ENCODE peak calls at places on chromosomes 13 and 19, in five cellular contexts. W is neuronal stem cell; J is Karpas-422; H is neural progenitor cell; S is CD8-positive, alpha-beta memory T cell. R is an unnamed sample.

GRCh38 chr19:19095691-19096090 is 31.9 kb downstream of the SLC25A42 start:
- DNase-seq in W (no peak), H (no peak), J (no peak), S (no peak), R (no peak)

GRCh38 chr13:73714522-73714921 is 419.7 kb downstream of the KLF12 start:
- DNase-seq in W (no peak), J (no peak), H (no peak), S (no peak), R (no peak)

GRCh38 chr13:45362939-45363338 is 22.0 kb upstream of the TPT1 start:
- DNase-seq in S (no peak), W (no peak), J (peak; percentile 73), H (peak; percentile 24), R (no peak)

GRCh38 chr13:77521194-77521593 is 14.3 kb upstream of the SCEL start:
- DNase-seq in J (no peak), W (no peak), H (no peak), S (no peak), R (no peak)

GRCh38 chr13:84211048-84211447 is 328.8 kb upstream of the SLITRK1 start:
- DNase-seq in H (no peak), S (no peak), W (no peak), J (no peak), R (no peak)

GRCh38 chr13:97142452-97142851 is 79.7 kb upstream of the MBNL2 start:
- DNase-seq in W (no peak), S (no peak), H (no peak), J (peak; percentile 55), R (no peak)

GRCh38 chr13:59398127-59398526 is 765.6 kb downstream of the DIAPH3 start:
- DNase-seq in J (no peak), S (no peak), W (no peak), H (no peak), R (no peak)

GRCh38 chr13:83009987-83010386 is 872.3 kb downstream of the SLITRK1 start:
- DNase-seq in W (no peak), S (no peak), J (no peak), H (no peak), R (no peak)

GRCh38 chr13:94169783-94170513 is 309.5 kb downstream of the DCT start:
- DNase-seq in H (peak; percentile 25), W (no peak), S (no peak), J (no peak), R (no peak)

GRCh38 chr19:13079542-13079986 is 23.1 kb downstream of the LYL1 start:
- DNase-seq in J (no peak), W (no peak), H (no peak), S (no peak), R (no peak)

GRCh38 chr19:12885749-12886706 is 973 bp downstream of the KLF1 start:
- DNase-seq in S (no peak), H (peak; percentile 34), W (no peak), J (no peak), R (no peak)

GRCh38 chr13:101838305-101838835 is 385.9 kb downstream of the ITGBL1 start:
- DNase-seq in W (no peak), H (no peak), J (no peak), S (no peak), R (no peak)

GRCh38 chr13:98129059-98129741 is 13.7 kb upstream of the FARP1 start:
- DNase-seq in H (no peak), J (no peak), W (no peak), S (no peak), R (no peak)

GRCh38 chr19:7013678-7014077 is 7.6 kb downstream of the MBD3L2B start:
- DNase-seq in W (no peak), H (no peak), J (no peak), S (no peak), R (no peak)

GRCh38 chr19:49528211-49528771 is 488 bp downstream of the RCN3 start:
- DNase-seq in W (no peak), J (no peak), S (no peak), H (no peak), R (no peak)

GRCh38 chr19:46571495-46571894 is 29.6 kb upstream of the CALM3 start:
- DNase-seq in S (no peak), J (peak; percentile 49), W (no peak), H (peak; percentile 72), R (no peak)

GRCh38 chr19:35911790-35912189 is 3.7 kb upstream of the TYROBP start:
- DNase-seq in W (no peak), H (no peak), S (no peak), J (no peak), R (no peak)

GRCh38 chr13:25217023-25217909 is 45.2 kb upstream of the AMER2 start:
- DNase-seq in W (no peak), J (no peak), S (no peak), H (no peak), R (no peak)

GRCh38 chr13:37383856-37384255 is 214.7 kb downstream of the POSTN start:
- DNase-seq in W (no peak), J (no peak), H (no peak), S (no peak), R (no peak)

GRCh38 chr13:107456431-107456830 is 758.9 kb downstream of the LIG4 start:
- DNase-seq in H (no peak), S (no peak), W (no peak), J (no peak), R (no peak)

GRCh38 chr19:18772620-18773587 is 18.2 kb downstream of the COMP start:
- DNase-seq in S (no peak), H (no peak), J (no peak), W (no peak), R (no peak)

GRCh38 chr13:107480130-107480529 is 735.2 kb downstream of the LIG4 start:
- DNase-seq in S (no peak), J (no peak), H (no peak), W (no peak), R (no peak)

GRCh38 chr13:76307157-76307556 is 579.0 kb downstream of the KCTD12 start:
- DNase-seq in W (no peak), H (peak; percentile 43), J (no peak), S (no peak), R (no peak)

GRCh38 chr19:4988770-4989251 is 19.9 kb downstream of the KDM4B start:
- DNase-seq in J (no peak), S (no peak), W (peak; percentile 21), H (no peak), R (no peak)

GRCh38 chr19:42246143-42246868 is 3.9 kb upstream of the GSK3A start:
- DNase-seq in H (peak; percentile 80), J (no peak), S (no peak), W (no peak), R (no peak)

GRCh38 chr13:98171806-98172569 is 5.1 kb downstream of the RNF113B start:
- DNase-seq in J (no peak), H (peak; percentile 19), W (no peak), S (no peak), R (no peak)

GRCh38 chr19:10007366-10007765 is 2.9 kb downstream of the COL5A3 start:
- DNase-seq in H (no peak), W (no peak), S (no peak), J (no peak), R (no peak)

DNA sequence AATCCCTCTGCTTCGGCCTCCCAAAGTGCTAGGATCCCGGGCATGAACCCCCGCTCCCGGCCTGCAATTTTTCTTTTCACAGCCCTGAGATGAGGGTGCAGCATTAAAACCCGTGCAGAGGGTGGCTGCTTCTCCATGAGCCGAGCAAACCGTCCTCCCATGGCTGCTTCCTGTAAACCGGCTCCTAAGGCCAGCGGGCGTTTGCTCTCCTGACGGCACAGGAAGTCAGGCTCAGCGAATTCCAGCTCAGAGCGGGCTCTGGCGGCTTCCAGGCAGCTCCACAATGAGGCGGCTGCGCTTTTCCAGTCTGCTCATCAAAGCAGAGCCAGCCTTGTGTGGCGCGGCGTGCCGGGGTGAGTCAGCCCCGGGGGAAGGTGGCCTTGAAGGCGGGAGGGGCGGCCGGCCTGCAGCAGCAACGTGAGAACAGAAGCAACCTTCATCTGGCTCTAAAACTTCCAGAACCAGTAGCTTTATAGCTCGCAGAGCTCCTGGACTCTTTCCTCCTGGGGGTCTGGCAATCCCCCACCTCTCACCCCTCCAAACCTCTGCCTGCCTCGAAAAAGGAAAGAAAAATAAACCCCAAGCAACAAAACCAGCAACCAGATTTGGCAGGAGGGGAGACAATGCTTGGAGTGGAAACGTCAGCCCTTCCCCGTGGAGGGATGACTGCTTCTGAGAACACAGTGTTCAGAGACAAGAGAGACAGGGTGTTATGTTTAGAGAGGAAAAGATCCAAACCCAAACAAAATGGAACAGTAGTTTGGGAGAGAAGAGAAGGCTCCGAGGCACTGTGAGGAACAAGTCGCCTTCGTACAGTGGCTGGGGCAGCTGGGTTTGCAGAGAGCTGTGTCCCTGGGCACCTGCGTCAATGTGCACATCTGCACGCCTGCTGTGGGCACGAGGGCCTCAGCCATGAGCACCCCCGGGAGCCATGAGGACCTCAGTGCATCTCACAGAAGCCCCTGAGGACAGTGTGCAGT is 67.8 kb downstream of the GADD45B start:
- DNase-seq in W (peak; percentile 89), J (peak; percentile 91), S (peak; percentile 35), H (peak; percentile 97), R (peak; percentile 38)
- H3K4me1 ChIP-seq in W (peaks cover 38% of the 10 kb centered on the region), J (peaks cover 35% of the 10 kb centered on the region), S (peaks cover 10% of the 10 kb centered on the region), H (peaks cover 31% of the 10 kb centered on the region), R (peaks cover 6% of the 10 kb centered on the region)

DNA sequence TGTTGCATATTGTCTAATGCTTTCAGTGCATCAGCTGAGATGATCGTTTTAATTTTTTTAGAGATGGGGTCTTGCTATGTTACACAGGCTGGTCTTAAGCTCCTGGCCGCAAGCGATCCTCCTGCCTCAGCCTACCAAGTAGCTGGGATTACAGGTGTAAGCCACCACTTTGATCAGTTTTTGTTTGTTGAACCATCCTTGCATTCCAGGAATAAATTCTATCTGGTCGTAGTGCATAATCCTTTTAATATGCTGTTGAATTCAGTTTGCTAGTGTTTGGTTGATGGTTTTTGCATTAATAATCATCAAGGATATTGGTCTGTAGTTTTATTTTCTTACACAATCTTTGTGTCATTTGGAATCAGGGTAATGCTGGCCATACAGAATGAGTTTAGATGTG is 4.4 kb downstream of the ZNF211 start:
- DNase-seq in S (peak; percentile 4), H (no peak), W (no peak), J (no peak), R (no peak)
- H3K9me3 ChIP-seq in S (peaks cover 58% of the 10 kb centered on the region), H (peaks cover 15% of the 10 kb centered on the region), W (peaks cover 80% of the 10 kb centered on the region), J (peaks cover 64% of the 10 kb centered on the region), R (peaks cover 61% of the 10 kb centered on the region)

DNA sequence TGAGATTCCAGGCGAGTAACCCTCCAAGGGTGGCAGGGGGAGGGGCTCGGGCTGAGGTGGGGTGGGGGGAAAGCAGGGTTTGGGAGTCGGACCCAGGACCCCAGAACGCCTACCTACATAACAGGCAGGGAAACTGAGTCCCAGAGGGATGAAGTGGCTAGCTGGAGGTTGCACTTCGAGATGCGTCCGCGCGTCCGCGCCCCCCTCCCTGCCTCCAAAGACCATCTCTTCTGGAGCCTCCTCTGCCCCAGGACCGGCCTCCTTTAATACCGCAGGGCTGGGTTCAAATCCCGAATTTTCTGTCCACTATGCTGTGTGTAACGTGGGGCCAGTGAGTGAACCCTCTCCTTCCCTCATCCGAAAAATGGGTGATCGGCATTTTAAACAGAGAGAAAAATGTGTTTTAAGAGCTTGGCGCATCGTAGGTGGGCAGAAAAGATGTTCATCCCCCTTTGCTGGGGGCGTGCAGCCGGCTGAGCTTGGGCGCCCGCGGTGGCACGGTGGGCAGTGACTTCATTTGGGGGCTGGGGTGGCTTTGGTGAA is 13.8 kb downstream of the TJP3 start:
- DNase-seq in S (no peak), J (no peak), W (no peak), H (no peak), R (no peak)
- H3K4me1 ChIP-seq in S (peaks cover 16% of the 10 kb centered on the region), J (no peaks in the 10 kb centered on the region), W (peaks cover 6% of the 10 kb centered on the region), H (peaks cover 37% of the 10 kb centered on the region), R (peaks cover 15% of the 10 kb centered on the region)

GRCh38 chr19:51903192-51903591 is 1.6 kb downstream of the ZNF649 start:
- DNase-seq in W (no peak), H (no peak), J (no peak), S (no peak), R (no peak)
- H3K9me3 ChIP-seq in W (peaks cover 72% of the 10 kb centered on the region), H (peaks cover 27% of the 10 kb centered on the region), J (peaks cover 53% of the 10 kb centered on the region), S (peaks cover 41% of the 10 kb centered on the region), R (peaks cover 26% of the 10 kb centered on the region)

GRCh38 chr19:16456652-16457194 is 15.0 kb downstream of the EPS15L1 start:
- DNase-seq in J (no peak), W (no peak), H (no peak), S (no peak), R (no peak)
- H3K4me1 ChIP-seq in J (peaks cover 63% of the 10 kb centered on the region), W (peaks cover 34% of the 10 kb centered on the region), H (peaks cover 22% of the 10 kb centered on the region), S (peaks cover 18% of the 10 kb centered on the region), R (peaks cover 22% of the 10 kb centered on the region)

R was measured in naive thymus-derived CD4-positive, alpha-beta T cell.